ENCODE peak calls at places on chromosomes 16 and 17, in six cellular contexts. C is PC-9; V is cardiac muscle cell; F is adrenal gland; K is spleen; G is CD8-positive, alpha-beta T cell. A is an unnamed sample. For H3K9me3 and H3K4me1, the result is how much of the 10 kb centered on the place peaks cover.

GRCh38 chr17:47820023-47820789 is 1.4 kb downstream of the OSBPL7 start:
- DNase-seq in C (peak), V (no peak), F (no peak), K (no peak), G (no peak), A (no peak)

GRCh38 chr17:80163315-80163714 is 6.5 kb upstream of the CARD14 start:
- DNase-seq in C (no peak), V (no peak), F (no peak), K (no peak), G (no peak), A (no peak)

GRCh38 chr16:66712512-66712911 is 16.0 kb upstream of the CMTM4 start:
- DNase-seq in C (no peak), V (no peak), F (no peak), K (no peak), G (no peak), A (no peak)

GRCh38 chr17:16649585-16649984 is 4.1 kb downstream of the ZNF624 start:
- DNase-seq in C (no peak), V (no peak), F (no peak), K (no peak), G (no peak), A (no peak)

GRCh38 chr17:28274591-28275265 is 44.3 kb upstream of the TMEM97 start:
- DNase-seq in C (no peak), V (no peak), F (no peak), K (no peak), G (no peak), A (no peak)

GRCh38 chr17:49969134-49969759 is at the start of gene DLX4:
- DNase-seq in C (no peak), V (no peak), F (peak), K (no peak), G (peak), A (no peak)

GRCh38 chr16:15518412-15519351 is 84.3 kb downstream of the BMERB1 start:
- DNase-seq in C (no peak), V (no peak), F (peak), K (no peak), G (no peak), A (no peak)

GRCh38 chr17:51479303-51479702 is 219.0 kb downstream of the UTP18 start:
- DNase-seq in C (no peak), V (no peak), F (no peak), K (no peak), G (no peak), A (no peak)

GRCh38 chr17:1592751-1593629 is 30.4 kb upstream of the PITPNA start:
- DNase-seq in C (no peak), V (no peak), F (no peak), K (peak), G (no peak), A (no peak)

DNA sequence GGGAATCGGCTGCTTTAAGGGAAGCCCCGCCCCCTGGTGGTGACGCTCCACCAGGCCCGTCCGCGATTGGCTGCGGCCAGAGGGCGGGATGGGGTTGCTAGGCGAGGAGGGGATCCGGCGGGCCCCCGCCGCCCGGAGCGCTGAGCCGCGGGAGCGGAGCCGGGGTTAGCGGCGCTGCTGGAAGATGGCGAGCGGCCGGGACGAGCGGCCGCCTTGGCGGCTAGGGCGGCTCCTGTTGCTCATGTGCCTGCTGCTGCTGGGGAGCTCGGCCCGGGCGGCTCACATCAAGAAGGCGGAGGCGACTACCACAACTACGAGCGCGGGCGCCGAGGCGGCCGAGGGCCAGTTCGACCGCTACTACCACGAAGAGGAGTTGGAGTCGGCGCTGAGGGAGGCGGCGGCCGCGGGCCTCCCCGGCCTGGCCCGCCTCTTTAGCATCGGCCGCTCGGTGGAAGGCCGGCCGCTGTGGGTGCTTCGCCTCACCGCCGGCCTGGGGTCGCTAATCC is at the start of gene CPD:
- DNase-seq in C (peak), V (peak), F (peak), K (peak), G (peak), A (peak)
- TF ChIP-seq CTCF in C (no peak), V (no peak), F (peak), K (no peak), G (no peak), A (no peak)

DNA sequence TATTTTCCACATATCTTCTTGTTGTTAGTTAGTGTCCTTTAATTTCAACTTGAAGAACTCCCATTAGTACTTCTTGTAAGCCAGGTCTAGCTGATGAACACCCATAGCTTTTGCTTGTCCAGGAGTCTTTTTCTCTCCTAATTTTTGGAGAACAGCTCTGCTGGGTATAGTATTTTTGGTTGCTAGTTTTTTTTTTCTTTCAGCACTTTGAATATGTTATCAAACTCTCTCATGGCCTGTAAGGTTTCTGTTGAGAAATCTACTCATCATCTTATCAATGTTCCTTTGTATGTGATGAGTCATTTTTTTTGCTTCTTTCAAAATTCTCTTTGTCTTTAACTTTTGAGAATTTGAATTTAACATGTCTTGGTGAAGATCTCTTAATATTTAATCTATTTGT is 31.8 kb upstream of the NKD1 start:
- DNase-seq in C (no peak), V (no peak), F (no peak), K (no peak), G (no peak), A (no peak)
- H3K9me3 ChIP-seq in C (under half), V (under half), F (under half), K (under half), G (under half), A (under half)

GRCh38 chr16:7160093-7160492 is 172.6 kb upstream of the RBFOX1 start:
- DNase-seq in C (no peak), V (no peak), F (no peak), K (no peak), G (no peak), A (no peak)

GRCh38 chr16:7158481-7158880 is 174.2 kb upstream of the RBFOX1 start:
- DNase-seq in C (no peak), V (no peak), F (no peak), K (no peak), G (no peak), A (no peak)

GRCh38 chr16:7167651-7168050 is 165.0 kb upstream of the RBFOX1 start:
- DNase-seq in C (no peak), V (no peak), F (no peak), K (no peak), G (no peak), A (no peak)

GRCh38 chr16:7161886-7162285 is 170.8 kb upstream of the RBFOX1 start:
- DNase-seq in C (no peak), V (no peak), F (no peak), K (no peak), G (no peak), A (no peak)
- H3K4me1 ChIP-seq in C (under half), V (under half), F (under half), K (under half), G (under half), A (under half)

GRCh38 chr17:61574542-61575351 is 16.3 kb downstream of the NACA2 start:
- DNase-seq in C (peak), V (peak), F (peak), K (no peak), G (no peak), A (no peak)
- TF ChIP-seq CTCF in C (peak), V (peak), F (no peak), K (no peak), G (no peak), A (peak)

DNA sequence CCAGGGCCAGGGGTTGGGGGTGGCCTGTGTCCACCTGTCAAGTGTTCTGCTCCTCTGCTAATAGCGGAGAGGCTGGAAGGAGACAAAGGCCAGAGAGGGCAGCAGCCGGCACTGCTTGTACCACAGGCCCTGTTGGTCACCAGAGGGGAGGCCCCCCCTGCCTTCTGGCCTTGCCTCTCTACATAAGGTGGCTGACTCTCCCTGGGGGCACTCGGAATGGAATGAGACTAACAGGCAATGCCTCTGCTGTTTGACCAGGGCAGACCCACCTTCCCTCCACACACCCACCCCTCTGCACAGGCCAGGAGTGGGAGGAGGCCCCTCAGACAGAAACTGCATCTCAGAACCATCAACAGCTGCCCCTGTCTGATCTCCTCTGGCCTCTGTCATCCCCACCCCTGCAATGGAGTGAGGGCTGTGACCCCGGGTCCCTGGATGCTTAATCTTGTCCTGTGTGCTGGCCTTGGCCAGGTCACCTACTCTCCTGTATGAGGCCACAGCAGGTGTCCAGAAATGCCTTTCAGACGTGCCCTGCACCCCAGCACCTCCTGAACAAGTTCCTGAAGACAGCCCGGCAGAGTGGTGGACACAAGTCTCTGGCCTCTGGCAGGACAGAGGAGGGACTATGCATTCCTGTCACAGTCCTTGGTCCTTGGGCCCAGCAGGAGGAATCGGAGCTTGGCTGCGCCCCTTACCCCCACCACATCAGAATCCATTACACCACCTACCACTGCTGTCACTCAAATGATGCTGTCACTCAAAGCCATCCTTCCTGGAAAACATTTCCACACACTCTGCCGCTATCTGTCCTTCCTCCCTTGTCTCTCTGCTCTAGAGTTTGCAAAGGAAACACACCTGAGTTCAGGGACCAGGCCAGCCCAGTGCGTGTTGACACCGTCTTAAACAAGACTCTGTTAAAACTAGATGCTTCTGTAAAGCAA is 107.5 kb upstream of the ZNF750 start:
- DNase-seq in C (no peak), V (no peak), F (no peak), K (peak), G (no peak), A (peak)
- H3K9me3 ChIP-seq in C (under half), V (under half), F (under half), K (under half), G (under half), A (under half)